ENCODE peak calls at places on chromosomes 6 and 20, in nine cellular contexts. One of them, this sample, is unnamed.

GRCh38 chr6:111625511-111626331 is 20.0 kb upstream of the TRAF3IP2 start:
- DNase-seq in thyroid gland: peak; percentile 30
- DNase-seq in tibial artery: peak; percentile 56
- DNase-seq in SK-N-SH: peak; percentile 52
- DNase-seq in OCI-LY7: no peak
- DNase-seq in transverse colon: no peak
- DNase-seq in adrenal gland: no peak
- DNase-seq in colonic mucosa: no peak
- DNase-seq in testis: no peak
- DNase-seq in this sample: no peak

GRCh38 chr20:62305149-62305764 is 2.5 kb downstream of the ADRM1 start:
- DNase-seq in thyroid gland: peak; percentile 65
- DNase-seq in tibial artery: no peak
- DNase-seq in SK-N-SH: no peak
- DNase-seq in OCI-LY7: no peak
- DNase-seq in transverse colon: no peak
- DNase-seq in adrenal gland: peak; percentile 60
- DNase-seq in colonic mucosa: no peak
- DNase-seq in testis: no peak
- DNase-seq in this sample: no peak

GRCh38 chr6:25369043-25369442 is 89.9 kb downstream of the CARMIL1 start:
- DNase-seq in thyroid gland: peak; percentile 24
- DNase-seq in tibial artery: no peak
- DNase-seq in SK-N-SH: no peak
- DNase-seq in OCI-LY7: no peak
- DNase-seq in transverse colon: no peak
- DNase-seq in adrenal gland: no peak
- DNase-seq in colonic mucosa: no peak
- DNase-seq in testis: peak; percentile 67
- DNase-seq in this sample: no peak

GRCh38 chr6:47106721-47107197 is 64.6 kb upstream of the ADGRF1 start:
- DNase-seq in thyroid gland: no peak
- DNase-seq in tibial artery: no peak
- DNase-seq in SK-N-SH: no peak
- DNase-seq in OCI-LY7: no peak
- DNase-seq in transverse colon: no peak
- DNase-seq in adrenal gland: no peak
- DNase-seq in colonic mucosa: no peak
- DNase-seq in testis: no peak
- DNase-seq in this sample: peak; percentile 59

GRCh38 chr6:148175511-148176188 is 167.0 kb upstream of the SASH1 start:
- DNase-seq in thyroid gland: no peak
- DNase-seq in tibial artery: no peak
- DNase-seq in SK-N-SH: no peak
- DNase-seq in OCI-LY7: no peak
- DNase-seq in transverse colon: no peak
- DNase-seq in adrenal gland: no peak
- DNase-seq in colonic mucosa: no peak
- DNase-seq in testis: no peak
- DNase-seq in this sample: no peak

GRCh38 chr6:88422831-88423230 is 256.7 kb upstream of the CNR1 start:
- DNase-seq in thyroid gland: no peak
- DNase-seq in tibial artery: no peak
- DNase-seq in SK-N-SH: peak; percentile 19
- DNase-seq in OCI-LY7: no peak
- DNase-seq in transverse colon: no peak
- DNase-seq in adrenal gland: peak; percentile 26
- DNase-seq in colonic mucosa: no peak
- DNase-seq in testis: no peak
- DNase-seq in this sample: peak; percentile 42

GRCh38 chr20:44031001-44031574 is 116.4 kb downstream of the TOX2 start:
- DNase-seq in thyroid gland: no peak
- DNase-seq in tibial artery: no peak
- DNase-seq in SK-N-SH: no peak
- DNase-seq in OCI-LY7: no peak
- DNase-seq in transverse colon: no peak
- DNase-seq in adrenal gland: no peak
- DNase-seq in colonic mucosa: no peak
- DNase-seq in testis: no peak
- DNase-seq in this sample: no peak

GRCh38 chr20:14259691-14260090 is 77.7 kb downstream of the FLRT3 start:
- DNase-seq in thyroid gland: no peak
- DNase-seq in tibial artery: no peak
- DNase-seq in SK-N-SH: no peak
- DNase-seq in OCI-LY7: no peak
- DNase-seq in transverse colon: no peak
- DNase-seq in adrenal gland: no peak
- DNase-seq in colonic mucosa: no peak
- DNase-seq in testis: no peak
- DNase-seq in this sample: no peak

GRCh38 chr20:58634818-58635665 is 16.0 kb upstream of the STX16 start:
- DNase-seq in thyroid gland: peak; percentile 22
- DNase-seq in tibial artery: no peak
- DNase-seq in SK-N-SH: no peak
- DNase-seq in OCI-LY7: no peak
- DNase-seq in transverse colon: no peak
- DNase-seq in adrenal gland: no peak
- DNase-seq in colonic mucosa: no peak
- DNase-seq in testis: no peak
- DNase-seq in this sample: no peak

GRCh38 chr6:112118034-112118433 is 30.6 kb downstream of the FAM229B start:
- DNase-seq in thyroid gland: no peak
- DNase-seq in tibial artery: no peak
- DNase-seq in SK-N-SH: no peak
- DNase-seq in OCI-LY7: no peak
- DNase-seq in transverse colon: no peak
- DNase-seq in adrenal gland: no peak
- DNase-seq in colonic mucosa: no peak
- DNase-seq in testis: no peak
- DNase-seq in this sample: no peak

GRCh38 chr20:18672826-18673225 is 85.0 kb downstream of the DTD1 start:
- DNase-seq in thyroid gland: no peak
- DNase-seq in tibial artery: no peak
- DNase-seq in SK-N-SH: peak; percentile 14
- DNase-seq in OCI-LY7: no peak
- DNase-seq in transverse colon: no peak
- DNase-seq in adrenal gland: no peak
- DNase-seq in colonic mucosa: no peak
- DNase-seq in testis: no peak
- DNase-seq in this sample: no peak

GRCh38 chr6:624979-625378 is 31.9 kb downstream of the HUS1B start:
- DNase-seq in thyroid gland: no peak
- DNase-seq in tibial artery: no peak
- DNase-seq in SK-N-SH: peak; percentile 17
- DNase-seq in OCI-LY7: peak; percentile 6
- DNase-seq in transverse colon: no peak
- DNase-seq in adrenal gland: no peak
- DNase-seq in colonic mucosa: no peak
- DNase-seq in testis: no peak
- DNase-seq in this sample: peak; percentile 57

DNA sequence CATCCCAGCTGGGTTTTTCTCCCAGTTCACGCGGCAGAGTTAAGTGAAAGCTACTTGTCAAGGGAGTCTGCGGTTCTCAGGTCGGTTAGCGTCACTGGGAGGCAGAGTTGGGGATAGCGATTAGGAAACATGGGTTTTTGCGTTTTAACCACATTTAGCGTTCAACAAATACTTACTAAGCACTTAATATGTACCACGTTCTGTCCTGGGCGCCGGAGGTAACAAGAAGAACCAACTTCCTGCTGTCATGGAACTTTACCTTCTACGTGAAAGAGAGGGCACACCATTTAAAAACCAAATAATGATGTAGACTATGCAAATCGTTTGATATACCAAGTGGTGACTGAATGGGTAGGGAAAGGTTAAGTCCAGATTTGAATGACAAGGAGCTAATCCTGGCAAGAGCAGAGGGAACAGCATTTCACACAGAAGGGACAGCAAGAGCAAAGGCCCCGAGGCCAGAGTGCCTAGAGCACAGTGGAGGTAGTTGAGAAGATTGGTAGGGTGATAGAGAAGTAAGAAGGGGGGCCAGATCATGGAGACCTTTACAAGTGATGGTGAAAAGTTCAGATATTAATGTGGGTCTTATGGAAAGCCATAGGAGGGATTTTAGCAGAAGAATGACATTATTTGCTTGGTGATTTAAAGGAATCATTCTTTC is 740 bp downstream of the RIOK1 start:
- DNase-seq in thyroid gland: no peak
- DNase-seq in tibial artery: no peak
- DNase-seq in SK-N-SH: no peak
- DNase-seq in OCI-LY7: peak; percentile 48
- DNase-seq in transverse colon: no peak
- DNase-seq in adrenal gland: no peak
- DNase-seq in colonic mucosa: no peak
- DNase-seq in testis: no peak
- DNase-seq in this sample: no peak
- TF ChIP-seq CTCF in thyroid gland: no peak
- TF ChIP-seq CTCF in tibial artery: no peak
- TF ChIP-seq CTCF in SK-N-SH: no peak
- TF ChIP-seq CTCF in OCI-LY7: peak; percentile 50
- TF ChIP-seq CTCF in transverse colon: no peak
- TF ChIP-seq CTCF in adrenal gland: no peak
- TF ChIP-seq CTCF in colonic mucosa: no peak
- TF ChIP-seq CTCF in testis: no peak
- TF ChIP-seq CTCF in this sample: peak; percentile 5

GRCh38 chr6:85594197-85594930 is 706 bp upstream of the SNX14 start:
- DNase-seq in thyroid gland: peak; percentile 55
- DNase-seq in tibial artery: peak; percentile 45
- DNase-seq in SK-N-SH: no peak
- DNase-seq in OCI-LY7: peak; percentile 52
- DNase-seq in transverse colon: no peak
- DNase-seq in adrenal gland: peak; percentile 63
- DNase-seq in colonic mucosa: no peak
- DNase-seq in testis: peak; percentile 52
- DNase-seq in this sample: peak; percentile 43
- H3K4me1 ChIP-seq in thyroid gland: peaks cover 22% of the 10 kb centered on the region
- H3K4me1 ChIP-seq in tibial artery: peaks cover 31% of the 10 kb centered on the region
- H3K4me1 ChIP-seq in SK-N-SH: peaks cover 6% of the 10 kb centered on the region
- H3K4me1 ChIP-seq in OCI-LY7: peaks cover 26% of the 10 kb centered on the region
- H3K4me1 ChIP-seq in transverse colon: peaks cover 12% of the 10 kb centered on the region
- H3K4me1 ChIP-seq in adrenal gland: peaks cover 13% of the 10 kb centered on the region
- H3K4me1 ChIP-seq in colonic mucosa: peaks cover 8% of the 10 kb centered on the region
- H3K4me1 ChIP-seq in testis: peaks cover 6% of the 10 kb centered on the region
- H3K4me1 ChIP-seq in this sample: no peaks in the 10 kb centered on the region

DNA sequence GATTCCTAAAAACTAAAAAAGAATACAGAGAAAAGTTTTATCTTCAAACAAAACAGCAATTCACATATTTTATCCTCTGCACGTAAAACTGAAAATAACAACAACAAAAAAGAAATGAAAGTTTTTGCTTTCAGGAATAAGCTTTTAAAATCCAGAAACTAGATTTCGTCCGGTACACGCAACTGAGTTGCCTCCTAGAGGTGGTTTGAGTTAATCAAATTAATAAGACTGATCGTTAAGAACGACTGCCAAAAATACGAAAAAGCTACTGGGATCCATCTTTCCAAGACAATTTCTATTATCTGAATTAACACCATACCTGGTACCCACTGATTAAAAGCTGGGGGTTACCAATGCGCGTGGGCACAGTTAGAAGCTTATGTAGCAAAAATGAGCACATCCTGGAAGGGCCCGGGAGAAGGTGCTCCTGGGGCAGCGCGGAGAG is 679 bp downstream of the PDCD2 start:
- DNase-seq in thyroid gland: no peak
- DNase-seq in tibial artery: no peak
- DNase-seq in SK-N-SH: no peak
- DNase-seq in OCI-LY7: peak; percentile 51
- DNase-seq in transverse colon: no peak
- DNase-seq in adrenal gland: no peak
- DNase-seq in colonic mucosa: no peak
- DNase-seq in testis: no peak
- DNase-seq in this sample: no peak
- H3K4me3 ChIP-seq in thyroid gland: peak overlapping the region; percentile 84
- H3K4me3 ChIP-seq in tibial artery: peak overlapping the region; percentile 93
- H3K4me3 ChIP-seq in SK-N-SH: peak overlapping the region; percentile 79
- H3K4me3 ChIP-seq in OCI-LY7: peak overlapping the region; percentile 99
- H3K4me3 ChIP-seq in transverse colon: peak overlapping the region; percentile 99
- H3K4me3 ChIP-seq in adrenal gland: peak overlapping the region; percentile 63
- H3K4me3 ChIP-seq in colonic mucosa: peak overlapping the region; percentile 93
- H3K4me3 ChIP-seq in testis: peak overlapping the region; percentile 85
- H3K4me3 ChIP-seq in this sample: peak overlapping the region; percentile 75

DNA sequence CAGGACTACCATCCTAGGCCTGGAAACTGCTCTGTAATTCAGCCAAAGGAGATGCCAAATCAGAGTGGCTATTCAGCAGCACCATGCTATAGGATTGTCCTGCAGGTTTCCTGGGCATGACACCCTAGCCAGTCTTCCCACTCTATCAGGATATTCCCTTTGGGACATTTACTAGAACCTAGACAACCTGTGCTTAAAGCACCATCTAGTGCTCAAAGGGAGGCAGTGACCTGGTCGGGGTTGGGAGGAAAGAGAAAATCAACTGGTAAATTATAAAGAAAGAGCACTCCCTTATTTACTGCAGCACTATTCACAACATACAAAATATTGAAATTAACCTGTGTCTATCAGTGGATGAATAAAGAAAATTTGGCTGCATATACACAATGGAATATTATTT is 67.2 kb upstream of the SMLR1 start:
- DNase-seq in thyroid gland: no peak
- DNase-seq in tibial artery: no peak
- DNase-seq in SK-N-SH: peak; percentile 4
- DNase-seq in OCI-LY7: peak; percentile 3
- DNase-seq in transverse colon: no peak
- DNase-seq in adrenal gland: peak; percentile 50
- DNase-seq in colonic mucosa: no peak
- DNase-seq in testis: peak; percentile 23
- DNase-seq in this sample: peak; percentile 85
- TF ChIP-seq CTCF in thyroid gland: no peak
- TF ChIP-seq CTCF in tibial artery: no peak
- TF ChIP-seq CTCF in SK-N-SH: peak; percentile 66
- TF ChIP-seq CTCF in OCI-LY7: peak; percentile 77
- TF ChIP-seq CTCF in transverse colon: peak; percentile 27
- TF ChIP-seq CTCF in adrenal gland: peak; percentile 63
- TF ChIP-seq CTCF in colonic mucosa: peak; percentile 46
- TF ChIP-seq CTCF in testis: no peak
- TF ChIP-seq CTCF in this sample: peak; percentile 93

GRCh38 chr20:54716169-54716747 is 240.9 kb downstream of the DOK5 start:
- DNase-seq in thyroid gland: no peak
- DNase-seq in tibial artery: no peak
- DNase-seq in SK-N-SH: no peak
- DNase-seq in OCI-LY7: no peak
- DNase-seq in transverse colon: no peak
- DNase-seq in adrenal gland: no peak
- DNase-seq in colonic mucosa: no peak
- DNase-seq in testis: no peak
- DNase-seq in this sample: no peak
- H3K4me1 ChIP-seq in thyroid gland: no peaks in the 10 kb centered on the region
- H3K4me1 ChIP-seq in tibial artery: no peaks in the 10 kb centered on the region
- H3K4me1 ChIP-seq in SK-N-SH: no peaks in the 10 kb centered on the region
- H3K4me1 ChIP-seq in OCI-LY7: no peaks in the 10 kb centered on the region
- H3K4me1 ChIP-seq in transverse colon: no peaks in the 10 kb centered on the region
- H3K4me1 ChIP-seq in adrenal gland: no peaks in the 10 kb centered on the region
- H3K4me1 ChIP-seq in colonic mucosa: no peaks in the 10 kb centered on the region
- H3K4me1 ChIP-seq in testis: no peaks in the 10 kb centered on the region
- H3K4me1 ChIP-seq in this sample: no peaks in the 10 kb centered on the region

GRCh38 chr20:9279905-9280304 is 211.0 kb downstream of the PLCB4 start:
- DNase-seq in thyroid gland: no peak
- DNase-seq in tibial artery: peak; percentile 21
- DNase-seq in SK-N-SH: no peak
- DNase-seq in OCI-LY7: no peak
- DNase-seq in transverse colon: no peak
- DNase-seq in adrenal gland: no peak
- DNase-seq in colonic mucosa: no peak
- DNase-seq in testis: no peak
- DNase-seq in this sample: no peak
- H3K4me3 ChIP-seq in thyroid gland: no peak overlapping the region
- H3K4me3 ChIP-seq in tibial artery: no peak overlapping the region
- H3K4me3 ChIP-seq in SK-N-SH: no peak overlapping the region
- H3K4me3 ChIP-seq in OCI-LY7: no peak overlapping the region
- H3K4me3 ChIP-seq in transverse colon: no peak overlapping the region
- H3K4me3 ChIP-seq in adrenal gland: no peak overlapping the region
- H3K4me3 ChIP-seq in colonic mucosa: no peak overlapping the region
- H3K4me3 ChIP-seq in testis: no peak overlapping the region
- H3K4me3 ChIP-seq in this sample: no peak overlapping the region

GRCh38 chr20:46689082-46689753 is at the start of gene TP53RK:
- DNase-seq in thyroid gland: peak; percentile 99
- DNase-seq in tibial artery: peak; percentile 99
- DNase-seq in SK-N-SH: peak; percentile 87
- DNase-seq in OCI-LY7: peak; percentile 98
- DNase-seq in transverse colon: peak; percentile 99
- DNase-seq in adrenal gland: peak; percentile 99
- DNase-seq in colonic mucosa: peak; percentile 100
- DNase-seq in testis: peak; percentile 100
- DNase-seq in this sample: peak; percentile 100
- TF ChIP-seq CTCF in thyroid gland: peak; percentile 32
- TF ChIP-seq CTCF in tibial artery: peak; percentile 65
- TF ChIP-seq CTCF in SK-N-SH: peak; percentile 16
- TF ChIP-seq CTCF in OCI-LY7: peak; percentile 20
- TF ChIP-seq CTCF in transverse colon: peak; percentile 40
- TF ChIP-seq CTCF in adrenal gland: peak; percentile 61
- TF ChIP-seq CTCF in colonic mucosa: peak; percentile 17
- TF ChIP-seq CTCF in testis: peak; percentile 47
- TF ChIP-seq CTCF in this sample: no peak

This sample was measured in GM23338.